ENCODE peak calls at places on chromosomes 5 and 9, in four cellular contexts. A is A549, Q is K562, D is HepG2. J is an unnamed sample.

GRCh38 chr5:72328172-72328571 is 8.0 kb downstream of the PTCD2 start:
- DNase-seq in A (peak), Q (no peak), D (no peak), J (no peak)

GRCh38 chr5:55416306-55416705 is 108.5 kb downstream of the MTREX start:
- DNase-seq in A (no peak), Q (no peak), D (no peak), J (no peak)

GRCh38 chr5:63555874-63556273 is 406.4 kb downstream of the HTR1A start:
- DNase-seq in A (no peak), Q (no peak), D (no peak), J (no peak)

GRCh38 chr9:122904466-122904822 is 715 bp downstream of the RC3H2 start:
- DNase-seq in A (peak), Q (peak), D (peak), J (peak)

GRCh38 chr5:168404366-168404765 is 81.9 kb upstream of the RARS1 start:
- DNase-seq in A (no peak), Q (no peak), D (no peak), J (no peak)

GRCh38 chr9:124852829-124853531 is at the start of gene WDR38:
- DNase-seq in A (peak), Q (peak), D (peak), J (peak)

GRCh38 chr5:342501-343460 is 21.3 kb downstream of the AHRR start:
- DNase-seq in A (no peak), Q (no peak), D (no peak), J (no peak)

GRCh38 chr5:74865799-74866652 is at the start of gene FAM169A:
- DNase-seq in A (peak), Q (no peak), D (no peak), J (peak)

GRCh38 chr5:25862276-25862675 is 1176.1 kb downstream of the CDH9 start:
- DNase-seq in A (peak), Q (no peak), D (no peak), J (peak)

GRCh38 chr5:146965781-146966659 is 87.5 kb upstream of the PPP2R2B start:
- DNase-seq in A (peak), Q (peak), D (peak), J (peak)

GRCh38 chr9:118148990-118149389 is 444.8 kb downstream of the TLR4 start:
- DNase-seq in A (no peak), Q (no peak), D (no peak), J (no peak)

GRCh38 chr5:96384353-96384752 is 48.7 kb downstream of the PCSK1 start:
- DNase-seq in A (peak), Q (no peak), D (peak), J (no peak)

GRCh38 chr5:1495525-1495897 is 28.2 kb downstream of the LPCAT1 start:
- DNase-seq in A (no peak), Q (no peak), D (no peak), J (no peak)

GRCh38 chr9:1913931-1914330 is 101.2 kb upstream of the SMARCA2 start:
- DNase-seq in A (no peak), Q (no peak), D (peak), J (no peak)

GRCh38 chr9:88777498-88778312 is 213.6 kb upstream of the S1PR3 start:
- DNase-seq in A (no peak), Q (no peak), D (no peak), J (no peak)

GRCh38 chr5:36606437-36607113 is at the start of gene SLC1A3:
- DNase-seq in A (peak), Q (no peak), D (no peak), J (peak)

GRCh38 chr5:170355601-170356098 is 33.5 kb downstream of the KCNMB1 start:
- DNase-seq in A (no peak), Q (no peak), D (no peak), J (no peak)

GRCh38 chr9:38443181-38443580 is 18.9 kb upstream of the IGFBPL1 start:
- DNase-seq in A (peak), Q (no peak), D (peak), J (no peak)

GRCh38 chr5:111439473-111440075 is 72.8 kb downstream of the STARD4 start:
- DNase-seq in A (no peak), Q (no peak), D (no peak), J (no peak)

GRCh38 chr5:67842806-67843205 is 372.8 kb upstream of the PIK3R1 start:
- DNase-seq in A (peak), Q (no peak), D (no peak), J (peak)

GRCh38 chr9:88011005-88011766 is 36.9 kb upstream of the CDK20 start:
- DNase-seq in A (peak), Q (no peak), D (no peak), J (no peak)

GRCh38 chr5:133869675-133869978 is 98.8 kb downstream of the C5orf15 start:
- DNase-seq in A (no peak), Q (no peak), D (no peak), J (no peak)

GRCh38 chr9:128911529-128912035 is 9.2 kb upstream of the PHYHD1 start:
- DNase-seq in A (peak), Q (peak), D (peak), J (no peak)
- TF ChIP-seq NR3C1 in A (no peak), Q (no peak), D (no peak), J (no peak)

GRCh38 chr5:141487131-141487530 is 1.8 kb upstream of the PCDHGC5 start:
- DNase-seq in A (no peak), Q (no peak), D (no peak), J (no peak)
- TF ChIP-seq NR3C1 in A (no peak), Q (no peak), D (no peak), J (no peak)

DNA sequence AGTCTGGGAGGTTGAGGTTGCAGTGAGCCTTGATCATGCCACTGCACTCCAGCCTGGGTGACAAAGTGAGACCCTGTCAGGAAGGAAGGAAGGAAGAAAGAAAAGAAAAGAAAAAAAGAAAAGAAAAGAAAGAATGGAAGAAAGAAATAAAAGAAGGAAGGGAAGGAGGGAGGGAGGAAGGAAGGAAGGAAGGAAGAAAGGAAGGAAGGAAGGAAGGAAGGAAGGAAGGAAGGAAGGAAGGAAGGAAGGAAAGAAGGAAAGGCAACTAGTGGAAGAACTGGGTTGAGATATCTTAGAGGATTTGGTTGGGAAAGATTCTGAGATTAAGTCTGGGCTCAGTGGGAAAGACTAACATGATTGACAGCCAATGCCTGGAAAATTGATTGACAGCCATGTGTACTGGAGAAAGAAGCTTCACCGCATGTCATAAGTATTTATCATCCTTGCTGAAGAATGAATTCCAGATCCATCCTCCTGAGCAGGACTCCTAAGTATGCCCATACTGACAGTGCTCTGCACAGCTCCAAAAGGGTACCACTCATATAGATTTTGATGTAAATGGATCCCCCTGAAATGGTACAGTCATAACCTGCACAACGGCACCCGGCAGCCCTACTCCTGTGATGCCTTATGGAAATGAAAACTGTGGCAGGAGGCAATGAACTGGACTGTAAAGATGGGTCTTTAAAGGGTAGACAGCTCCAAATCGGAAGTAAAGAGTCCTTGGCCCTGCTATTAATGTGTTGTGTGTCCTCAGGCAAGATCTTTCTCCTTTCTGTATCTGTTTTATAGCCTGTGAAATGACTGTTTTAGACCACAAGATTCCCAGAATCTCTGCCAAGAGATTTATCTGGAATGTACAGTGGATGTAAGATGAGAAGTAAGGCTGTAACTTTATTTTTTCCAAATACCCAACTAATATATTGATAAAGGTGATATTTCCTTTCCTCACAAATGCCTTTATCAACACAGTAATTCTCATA is 16.9 kb upstream of the ADRA1B start:
- DNase-seq in A (no peak), Q (no peak), D (no peak), J (no peak)
- TF ChIP-seq NR3C1 in A (no peak), Q (no peak), D (no peak), J (no peak)

GRCh38 chr9:131650254-131650653 is 89.6 kb downstream of the RAPGEF1 start:
- DNase-seq in A (peak), Q (no peak), D (no peak), J (no peak)
- TF ChIP-seq NR3C1 in A (no peak), Q (no peak), D (no peak), J (no peak)

DNA sequence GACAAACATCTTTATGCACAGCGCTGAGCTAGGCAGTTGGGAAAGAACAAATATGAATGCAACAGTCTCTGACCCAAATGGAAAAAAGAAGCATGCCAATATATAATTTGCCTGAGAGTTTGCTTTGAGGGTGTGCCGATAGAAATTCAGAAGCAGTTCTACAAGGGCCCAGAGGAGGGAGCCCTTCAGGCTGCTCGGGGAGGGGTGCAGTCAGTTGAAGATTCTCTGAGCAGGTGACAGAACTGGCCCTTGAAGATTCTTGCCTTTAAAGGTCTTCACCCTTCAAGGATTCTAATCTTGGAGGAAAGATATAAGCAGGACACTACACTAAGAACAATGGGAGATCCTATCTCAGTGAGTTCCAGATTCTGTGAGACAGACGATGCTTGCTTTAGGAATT is 3.7 kb upstream of the PAPPA start:
- DNase-seq in A (peak), Q (peak), D (no peak), J (peak)
- TF ChIP-seq NR3C1 in A (no peak), Q (no peak), D (no peak), J (no peak)

GRCh38 chr9:134724231-134724911 is 82.8 kb downstream of the COL5A1 start:
- DNase-seq in A (no peak), Q (no peak), D (no peak), J (no peak)
- TF ChIP-seq NR3C1 in A (no peak), Q (no peak), D (no peak), J (no peak)

DNA sequence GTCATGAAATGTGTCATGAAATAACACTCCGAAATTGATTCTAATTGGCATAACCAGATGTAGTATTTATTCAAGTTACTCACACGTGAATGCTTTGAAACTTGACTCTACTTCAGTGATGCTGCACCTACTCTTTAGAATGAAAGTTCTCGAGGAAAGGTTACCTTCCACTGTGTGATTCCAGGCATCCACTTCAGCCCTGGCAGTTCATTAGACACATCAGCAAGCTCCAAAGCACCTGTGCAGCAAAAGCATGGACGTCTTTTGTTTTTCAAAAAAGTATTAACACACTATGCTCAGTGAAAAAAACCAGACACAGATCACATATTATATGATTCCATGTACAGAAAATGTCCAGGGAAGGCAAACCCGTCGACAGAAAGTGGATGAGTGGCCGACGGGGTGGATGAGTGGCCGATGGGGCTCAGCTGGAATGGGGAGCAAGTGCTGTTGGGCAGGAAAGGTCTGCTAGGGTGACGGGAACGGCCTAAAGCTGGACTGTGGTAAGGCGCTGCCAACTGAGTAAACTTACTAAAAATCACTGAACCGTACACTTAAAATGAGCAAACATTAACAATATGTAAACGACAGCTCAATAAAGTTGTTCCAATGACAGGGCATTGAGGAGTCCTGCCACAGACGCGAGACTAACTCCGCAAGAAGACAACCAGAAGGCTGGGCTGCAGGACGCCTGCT is 21.1 kb downstream of the NSUN2 start:
- DNase-seq in A (no peak), Q (no peak), D (no peak), J (no peak)
- TF ChIP-seq NR3C1 in A (no peak), Q (no peak), D (no peak), J (no peak)

J was measured in WTC11.